ENCODE peak calls at places on chromosomes 4 and X, in nine cellular contexts. D is colonic mucosa, W is fibroblast of mammary gland, M is breast epithelium, L is lower leg skin, Q is WTC11, I is astrocyte, T is foreskin fibroblast, U is cardiac fibroblast. N is an unnamed sample.

GRCh38 chrX:65667503-65668355 is at the start of gene MSN:
- DNase-seq in D (peak; percentile 68), W (peak; percentile 35), M (peak; percentile 57), L (peak; percentile 95), Q (peak; percentile 58), I (no peak), T (peak; percentile 53), U (peak; percentile 66), N (peak; percentile 61)

GRCh38 chr4:37653601-37654000 is 32.6 kb downstream of the RELL1 start:
- DNase-seq in D (no peak), W (no peak), M (no peak), L (no peak), Q (no peak), I (no peak), T (no peak), U (peak; percentile 46), N (peak; percentile 66)

GRCh38 chrX:87975365-87975764 is 457.8 kb downstream of the KLHL4 start:
- DNase-seq in D (no peak), W (no peak), M (no peak), L (no peak), Q (no peak), I (no peak), T (no peak), U (no peak), N (no peak)

GRCh38 chr4:157172011-157172410 is 48.5 kb upstream of the GRIA2 start:
- DNase-seq in D (no peak), W (peak; percentile 44), M (no peak), L (no peak), Q (no peak), I (peak; percentile 11), T (peak; percentile 4), U (peak; percentile 20), N (peak; percentile 26)

GRCh38 chr4:141567326-141567915 is 69.0 kb upstream of the IL15 start:
- DNase-seq in D (no peak), W (no peak), M (no peak), L (no peak), Q (no peak), I (no peak), T (no peak), U (no peak), N (no peak)

GRCh38 chr4:41358626-41359025 is 101.9 kb downstream of the UCHL1 start:
- DNase-seq in D (no peak), W (no peak), M (no peak), L (no peak), Q (no peak), I (peak; percentile 30), T (peak; percentile 26), U (no peak), N (no peak)

GRCh38 chrX:43552166-43552565 is 103.9 kb upstream of the MAOA start:
- DNase-seq in D (peak; percentile 47), W (no peak), M (no peak), L (no peak), Q (no peak), I (no peak), T (no peak), U (no peak), N (peak; percentile 74)

GRCh38 chrX:97527725-97528124 is 644.0 kb downstream of the RPA4 start:
- DNase-seq in D (no peak), W (no peak), M (no peak), L (no peak), Q (no peak), I (no peak), T (no peak), U (no peak), N (no peak)

GRCh38 chr4:140092094-140092820 is 61.7 kb downstream of the MAML3 start:
- DNase-seq in D (peak; percentile 62), W (no peak), M (peak; percentile 29), L (peak; percentile 88), Q (peak; percentile 70), I (no peak), T (no peak), U (no peak), N (peak; percentile 37)

GRCh38 chr4:20394471-20394870 is 142.8 kb downstream of the SLIT2 start:
- DNase-seq in D (no peak), W (no peak), M (no peak), L (no peak), Q (no peak), I (no peak), T (no peak), U (no peak), N (no peak)

GRCh38 chr4:15653430-15653829 is 1.7 kb downstream of the FBXL5 start:
- DNase-seq in D (no peak), W (no peak), M (no peak), L (no peak), Q (no peak), I (no peak), T (no peak), U (no peak), N (no peak)

GRCh38 chr4:41599192-41599786 is 61.3 kb downstream of the LIMCH1 start:
- DNase-seq in D (no peak), W (no peak), M (no peak), L (no peak), Q (no peak), I (no peak), T (no peak), U (no peak), N (no peak)

GRCh38 chr4:2343476-2343875 is 75.0 kb downstream of the ZFYVE28 start:
- DNase-seq in D (no peak), W (no peak), M (peak; percentile 2), L (peak; percentile 36), Q (no peak), I (no peak), T (no peak), U (no peak), N (no peak)

GRCh38 chrX:74422576-74423288 is 1.4 kb downstream of the SLC16A2 start:
- DNase-seq in D (peak; percentile 20), W (peak; percentile 50), M (no peak), L (peak; percentile 88), Q (peak; percentile 70), I (peak; percentile 54), T (peak; percentile 72), U (peak; percentile 71), N (peak; percentile 43)

GRCh38 chr4:158462611-158463010 is 59.1 kb upstream of the RXFP1 start:
- DNase-seq in D (no peak), W (no peak), M (no peak), L (no peak), Q (no peak), I (no peak), T (no peak), U (no peak), N (no peak)
- TF ChIP-seq CTCF in D (no peak), W (no peak), M (no peak), L (no peak), Q (no peak), I (no peak), T (no peak), U (no peak), N (no peak)

GRCh38 chrX:68829594-68830485 is 1.0 kb downstream of the EFNB1 start:
- DNase-seq in D (peak; percentile 28), W (peak; percentile 12), M (no peak), L (peak; percentile 87), Q (no peak), I (peak; percentile 23), T (peak; percentile 36), U (peak; percentile 27), N (peak; percentile 39)

GRCh38 chrX:68828740-68829593 is at the start of gene EFNB1:
- DNase-seq in D (peak; percentile 92), W (peak; percentile 94), M (peak; percentile 93), L (peak; percentile 97), Q (peak; percentile 87), I (peak; percentile 90), T (peak; percentile 92), U (peak; percentile 98), N (peak; percentile 94)

GRCh38 chrX:68827848-68828562 is 816 bp upstream of the EFNB1 start:
- DNase-seq in D (peak; percentile 92), W (peak; percentile 79), M (peak; percentile 75), L (peak; percentile 97), Q (peak; percentile 89), I (peak; percentile 38), T (peak; percentile 52), U (peak; percentile 89), N (peak; percentile 77)

GRCh38 chrX:68826113-68826980 is 2.5 kb upstream of the EFNB1 start:
- DNase-seq in D (peak; percentile 17), W (peak; percentile 35), M (no peak), L (peak; percentile 77), Q (no peak), I (no peak), T (no peak), U (peak; percentile 33), N (no peak)

GRCh38 chrX:68827256-68827655 is 1.6 kb upstream of the EFNB1 start:
- DNase-seq in D (no peak), W (no peak), M (no peak), L (peak; percentile 48), Q (no peak), I (no peak), T (no peak), U (no peak), N (no peak)
- TF ChIP-seq CTCF in D (no peak), W (no peak), M (no peak), L (no peak), Q (no peak), I (no peak), T (no peak), U (no peak), N (no peak)

DNA sequence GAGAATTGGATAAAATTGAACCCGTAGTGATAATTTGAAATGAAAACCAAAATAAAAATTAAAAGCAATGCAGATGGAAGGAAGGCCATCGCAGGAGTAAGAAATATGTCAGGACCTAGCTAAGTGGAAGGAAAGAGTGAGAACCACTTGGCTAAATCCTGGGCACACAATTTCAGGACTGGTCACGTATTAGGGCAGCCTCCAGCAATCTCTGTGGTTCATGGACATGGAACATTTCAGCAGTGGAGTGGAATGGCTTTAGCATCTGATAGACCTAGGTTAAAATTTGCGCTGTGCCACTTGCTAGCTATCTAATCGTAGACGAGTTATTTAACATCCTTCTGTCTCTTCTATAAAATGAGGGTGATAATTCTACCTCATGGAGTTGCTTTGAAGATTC is 71.1 kb downstream of the DCK start:
- DNase-seq in D (no peak), W (no peak), M (no peak), L (no peak), Q (no peak), I (no peak), T (no peak), U (no peak), N (no peak)
- TF ChIP-seq CTCF in D (no peak), W (no peak), M (no peak), L (no peak), Q (no peak), I (no peak), T (no peak), U (no peak), N (no peak)

GRCh38 chr4:6475492-6476020 is 3.1 kb upstream of the PPP2R2C start:
- DNase-seq in D (peak; percentile 10), W (no peak), M (no peak), L (peak; percentile 64), Q (no peak), I (no peak), T (no peak), U (no peak), N (no peak)

GRCh38 chr4:6474705-6475457 is 2.5 kb upstream of the PPP2R2C start:
- DNase-seq in D (peak; percentile 6), W (no peak), M (no peak), L (peak; percentile 59), Q (no peak), I (no peak), T (no peak), U (no peak), N (no peak)

GRCh38 chr4:6472387-6473263 is at the start of gene PPP2R2C:
- DNase-seq in D (peak; percentile 14), W (no peak), M (no peak), L (peak; percentile 73), Q (peak; percentile 33), I (no peak), T (no peak), U (no peak), N (peak; percentile 26)

GRCh38 chr4:6473264-6474052 is 1.0 kb upstream of the PPP2R2C start:
- DNase-seq in D (peak; percentile 12), W (no peak), M (no peak), L (peak; percentile 57), Q (no peak), I (no peak), T (no peak), U (no peak), N (no peak)

GRCh38 chr4:6474053-6474568 is 1.7 kb upstream of the PPP2R2C start:
- DNase-seq in D (peak; percentile 15), W (no peak), M (no peak), L (peak; percentile 77), Q (peak; percentile 54), I (no peak), T (no peak), U (no peak), N (peak; percentile 34)
- TF ChIP-seq CTCF in D (no peak), W (peak; percentile 30), M (no peak), L (no peak), Q (peak; percentile 28), I (peak; percentile 3), T (peak; percentile 18), U (peak; percentile 28), N (peak; percentile 24)